ENCODE peak calls at places on chromosomes 4 and X, in five cellular contexts. One of them, this sample, is unnamed.

GRCh38 chrX:50281253-50281652 is 76.7 kb downstream of the CCNB3 start:
- DNase-seq in A549: no peak
- DNase-seq in K562: no peak
- DNase-seq in GM12878: no peak
- DNase-seq in SK-N-SH: no peak
- DNase-seq in this sample: no peak

GRCh38 chrX:97517763-97518162 is 634.1 kb downstream of the RPA4 start:
- DNase-seq in A549: no peak
- DNase-seq in K562: no peak
- DNase-seq in GM12878: no peak
- DNase-seq in SK-N-SH: no peak
- DNase-seq in this sample: no peak

GRCh38 chr4:150664935-150665334 is 83.0 kb downstream of the MAB21L2 start:
- DNase-seq in A549: peak
- DNase-seq in K562: no peak
- DNase-seq in GM12878: no peak
- DNase-seq in SK-N-SH: no peak
- DNase-seq in this sample: peak

GRCh38 chr4:5357863-5358262 is 306.6 kb downstream of the STK32B start:
- DNase-seq in A549: no peak
- DNase-seq in K562: no peak
- DNase-seq in GM12878: no peak
- DNase-seq in SK-N-SH: no peak
- DNase-seq in this sample: no peak

GRCh38 chr4:103306870-103307345 is 108.8 kb upstream of the CENPE start:
- DNase-seq in A549: no peak
- DNase-seq in K562: no peak
- DNase-seq in GM12878: no peak
- DNase-seq in SK-N-SH: peak
- DNase-seq in this sample: peak

GRCh38 chrX:139692908-139693307 is 15.1 kb downstream of the MCF2 start:
- DNase-seq in A549: no peak
- DNase-seq in K562: no peak
- DNase-seq in GM12878: no peak
- DNase-seq in SK-N-SH: no peak
- DNase-seq in this sample: no peak

GRCh38 chr4:172169871-172170270 is 356.7 kb downstream of the GALNTL6 start:
- DNase-seq in A549: no peak
- DNase-seq in K562: no peak
- DNase-seq in GM12878: no peak
- DNase-seq in SK-N-SH: no peak
- DNase-seq in this sample: no peak

GRCh38 chr4:113815826-113816225 is 54.3 kb upstream of the CAMK2D start:
- DNase-seq in A549: no peak
- DNase-seq in K562: no peak
- DNase-seq in GM12878: no peak
- DNase-seq in SK-N-SH: no peak
- DNase-seq in this sample: no peak

GRCh38 chr4:76533314-76533713 is 98.3 kb downstream of the SHROOM3 start:
- DNase-seq in A549: no peak
- DNase-seq in K562: no peak
- DNase-seq in GM12878: no peak
- DNase-seq in SK-N-SH: no peak
- DNase-seq in this sample: no peak

GRCh38 chr4:41644288-41644914 is 104.1 kb downstream of the PHOX2B start:
- DNase-seq in A549: peak
- DNase-seq in K562: peak
- DNase-seq in GM12878: no peak
- DNase-seq in SK-N-SH: peak
- DNase-seq in this sample: peak

GRCh38 chrX:146346102-146346501 is 463.5 kb upstream of the CXorf51B start:
- DNase-seq in A549: no peak
- DNase-seq in K562: no peak
- DNase-seq in GM12878: no peak
- DNase-seq in SK-N-SH: no peak
- DNase-seq in this sample: no peak

GRCh38 chr4:55549888-55550287 is 3.2 kb upstream of the CLOCK start:
- DNase-seq in A549: no peak
- DNase-seq in K562: no peak
- DNase-seq in GM12878: no peak
- DNase-seq in SK-N-SH: no peak
- DNase-seq in this sample: no peak

GRCh38 chrX:22325091-22325490 is 52.4 kb downstream of the CBLL2 start:
- DNase-seq in A549: no peak
- DNase-seq in K562: no peak
- DNase-seq in GM12878: no peak
- DNase-seq in SK-N-SH: no peak
- DNase-seq in this sample: no peak

GRCh38 chr4:145885666-145886065 is 53.0 kb downstream of the ZNF827 start:
- DNase-seq in A549: no peak
- DNase-seq in K562: no peak
- DNase-seq in GM12878: no peak
- DNase-seq in SK-N-SH: no peak
- DNase-seq in this sample: no peak

GRCh38 chr4:145886871-145887240 is 51.8 kb downstream of the ZNF827 start:
- DNase-seq in A549: no peak
- DNase-seq in K562: no peak
- DNase-seq in GM12878: no peak
- DNase-seq in SK-N-SH: no peak
- DNase-seq in this sample: no peak

GRCh38 chr4:145888393-145888792 is 50.2 kb downstream of the ZNF827 start:
- DNase-seq in A549: no peak
- DNase-seq in K562: peak
- DNase-seq in GM12878: no peak
- DNase-seq in SK-N-SH: no peak
- DNase-seq in this sample: no peak

GRCh38 chr4:145884775-145885174 is 53.8 kb downstream of the ZNF827 start:
- DNase-seq in A549: no peak
- DNase-seq in K562: no peak
- DNase-seq in GM12878: no peak
- DNase-seq in SK-N-SH: no peak
- DNase-seq in this sample: no peak

GRCh38 chr4:145887241-145887964 is 51.2 kb downstream of the ZNF827 start:
- DNase-seq in A549: no peak
- DNase-seq in K562: no peak
- DNase-seq in GM12878: no peak
- DNase-seq in SK-N-SH: no peak
- DNase-seq in this sample: no peak
- TF ChIP-seq REST in A549: no peak
- TF ChIP-seq REST in K562: no peak
- TF ChIP-seq REST in GM12878: no peak
- TF ChIP-seq REST in SK-N-SH: no peak
- TF ChIP-seq REST in this sample: no peak

GRCh38 chr4:138972956-138973819 is 42.4 kb upstream of the NOCT start:
- DNase-seq in A549: no peak
- DNase-seq in K562: no peak
- DNase-seq in GM12878: no peak
- DNase-seq in SK-N-SH: no peak
- DNase-seq in this sample: no peak
- TF ChIP-seq CHD2 in A549: no peak
- TF ChIP-seq CHD2 in K562: no peak
- TF ChIP-seq CHD2 in GM12878: no peak
- TF ChIP-seq CHD2 in SK-N-SH: no peak
- TF ChIP-seq CHD2 in this sample: no peak

DNA sequence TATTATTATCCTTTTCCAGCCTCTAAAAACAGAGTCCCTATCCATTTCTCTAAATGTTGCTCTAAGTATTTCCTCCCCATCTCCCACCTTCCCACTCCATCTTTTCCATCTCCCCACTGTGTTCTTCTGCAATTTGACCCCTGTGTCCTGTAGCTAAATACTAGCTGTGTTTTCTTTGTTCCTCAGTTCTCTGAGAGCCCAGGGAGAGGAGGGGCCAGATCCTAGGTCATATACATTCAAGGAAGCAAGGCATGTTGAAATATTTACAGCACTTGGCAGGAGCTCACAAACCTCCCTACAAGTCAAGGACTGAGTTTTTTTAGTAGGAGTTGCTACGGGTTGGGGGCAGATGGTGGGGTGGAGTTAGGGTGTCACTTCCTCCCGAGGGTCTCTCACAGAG is 10.5 kb downstream of the SLC16A2 start:
- DNase-seq in A549: no peak
- DNase-seq in K562: no peak
- DNase-seq in GM12878: no peak
- DNase-seq in SK-N-SH: no peak
- DNase-seq in this sample: no peak
- TF ChIP-seq REST in A549: no peak
- TF ChIP-seq REST in K562: no peak
- TF ChIP-seq REST in GM12878: no peak
- TF ChIP-seq REST in SK-N-SH: no peak
- TF ChIP-seq REST in this sample: no peak

DNA sequence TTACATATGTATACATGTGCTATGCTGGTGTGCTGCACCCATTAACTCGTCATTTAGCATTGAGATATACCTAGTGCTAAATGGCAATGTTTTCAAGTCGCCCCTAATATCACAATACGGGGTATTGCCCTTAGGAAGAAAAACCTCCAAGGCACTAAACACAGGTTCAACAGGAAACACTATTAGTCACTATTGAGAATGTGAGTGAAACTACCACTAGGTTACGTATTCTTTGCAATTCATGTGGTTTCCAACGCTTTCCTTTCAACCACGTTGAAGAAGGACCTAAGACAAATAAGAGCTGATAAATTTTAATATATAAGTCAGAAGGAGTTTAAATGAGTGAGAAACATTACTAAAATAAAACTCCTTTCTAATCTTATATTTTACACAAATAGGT is 134.7 kb upstream of the SPANXN4 start:
- DNase-seq in A549: no peak
- DNase-seq in K562: no peak
- DNase-seq in GM12878: no peak
- DNase-seq in SK-N-SH: no peak
- DNase-seq in this sample: no peak
- TF ChIP-seq CHD2 in A549: no peak
- TF ChIP-seq CHD2 in K562: no peak
- TF ChIP-seq CHD2 in GM12878: no peak
- TF ChIP-seq CHD2 in SK-N-SH: no peak
- TF ChIP-seq CHD2 in this sample: no peak

GRCh38 chrX:149222040-149222439 is 283.1 kb downstream of the IDS start:
- DNase-seq in A549: no peak
- DNase-seq in K562: no peak
- DNase-seq in GM12878: no peak
- DNase-seq in SK-N-SH: no peak
- DNase-seq in this sample: no peak
- TF ChIP-seq REST in A549: no peak
- TF ChIP-seq REST in K562: no peak
- TF ChIP-seq REST in GM12878: no peak
- TF ChIP-seq REST in SK-N-SH: no peak
- TF ChIP-seq REST in this sample: no peak

GRCh38 chr4:173805884-173806283 is 275.9 kb upstream of the HAND2 start:
- DNase-seq in A549: no peak
- DNase-seq in K562: no peak
- DNase-seq in GM12878: no peak
- DNase-seq in SK-N-SH: no peak
- DNase-seq in this sample: no peak

GRCh38 chr4:173797296-173797695 is 267.3 kb upstream of the HAND2 start:
- DNase-seq in A549: no peak
- DNase-seq in K562: no peak
- DNase-seq in GM12878: no peak
- DNase-seq in SK-N-SH: no peak
- DNase-seq in this sample: no peak

GRCh38 chr4:173802714-173803022 is 272.6 kb upstream of the HAND2 start:
- DNase-seq in A549: no peak
- DNase-seq in K562: no peak
- DNase-seq in GM12878: no peak
- DNase-seq in SK-N-SH: no peak
- DNase-seq in this sample: no peak

GRCh38 chr4:173801361-173801760 is 271.3 kb upstream of the HAND2 start:
- DNase-seq in A549: no peak
- DNase-seq in K562: no peak
- DNase-seq in GM12878: no peak
- DNase-seq in SK-N-SH: no peak
- DNase-seq in this sample: no peak

DNA sequence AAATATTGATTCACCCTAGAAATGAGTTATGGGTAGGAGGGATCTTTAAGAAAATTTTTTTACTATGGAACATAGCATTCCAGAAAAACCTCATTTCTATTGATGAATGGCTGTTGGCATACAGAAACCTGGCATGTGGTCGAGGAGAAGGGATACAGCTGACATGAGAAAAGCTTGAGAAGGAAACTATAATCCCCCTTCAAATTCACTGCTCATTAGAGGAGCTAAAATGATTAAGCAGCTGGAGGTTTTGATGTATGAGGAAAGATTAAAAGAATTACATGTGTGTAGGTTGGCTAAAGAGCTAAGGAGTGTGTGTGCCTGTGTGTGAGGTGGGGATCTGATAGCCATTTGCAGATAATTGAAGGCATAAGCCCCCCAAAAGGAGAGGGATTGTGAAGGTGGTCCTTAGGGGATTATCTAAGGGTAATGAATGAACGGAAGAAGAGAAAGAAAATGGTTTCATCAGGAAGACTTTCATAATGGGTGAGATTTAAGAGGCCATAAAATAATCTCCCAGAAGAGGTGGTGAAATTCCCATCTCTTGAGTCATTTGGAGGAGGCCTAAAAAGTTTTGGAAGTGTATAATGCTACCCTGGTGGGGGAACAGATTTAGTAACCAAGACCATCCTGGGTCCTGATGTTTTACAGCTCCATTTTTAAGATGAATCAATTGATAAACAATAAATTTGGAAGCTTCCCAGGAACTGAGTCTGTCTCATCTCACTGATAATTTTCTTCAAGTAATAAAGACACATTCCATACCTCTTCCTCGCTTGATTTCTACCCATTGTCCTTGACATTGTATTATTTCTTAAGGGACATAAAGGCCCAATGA is 272.1 kb upstream of the HAND2 start:
- DNase-seq in A549: no peak
- DNase-seq in K562: no peak
- DNase-seq in GM12878: no peak
- DNase-seq in SK-N-SH: no peak
- DNase-seq in this sample: no peak
- TF ChIP-seq CHD2 in A549: no peak
- TF ChIP-seq CHD2 in K562: no peak
- TF ChIP-seq CHD2 in GM12878: no peak
- TF ChIP-seq CHD2 in SK-N-SH: no peak
- TF ChIP-seq CHD2 in this sample: no peak

This sample was measured in HepG2.